ENCODE peak calls at places on chromosomes 5 and 9, in five cellular contexts. T is spleen, H is IMR-90, W is K562, Q is aorta. K is an unnamed sample. For H3K27me3 and H3K9me3, the result is how much of the 10 kb centered on the place peaks cover.

GRCh38 chr5:73284196-73284795 is 111.3 kb downstream of the TMEM174 start:
- DNase-seq in T (no peak), H (no peak), W (no peak), Q (no peak), K (no peak)

GRCh38 chr9:128148509-128149000 is 698 bp upstream of the LCN2 start:
- DNase-seq in T (peak), H (no peak), W (peak), Q (peak), K (no peak)

GRCh38 chr5:79236970-79237734 is 1.2 kb downstream of the JMY start:
- DNase-seq in T (peak), H (peak), W (peak), Q (peak), K (peak)

GRCh38 chr9:114616684-114617520 is 5.8 kb downstream of the TMEM268 start:
- DNase-seq in T (peak), H (no peak), W (peak), Q (peak), K (no peak)

GRCh38 chr5:96254980-96255681 is 177.9 kb downstream of the PCSK1 start:
- DNase-seq in T (no peak), H (peak), W (no peak), Q (no peak), K (no peak)

GRCh38 chr9:20621553-20622329 is 558 bp downstream of the MLLT3 start:
- DNase-seq in T (peak), H (peak), W (no peak), Q (peak), K (peak)

GRCh38 chr5:178336889-178337785 is 104.5 kb upstream of the PHYKPL start:
- DNase-seq in T (peak), H (no peak), W (no peak), Q (peak), K (no peak)

GRCh38 chr5:157855404-157855994 is 3.4 kb downstream of the CLINT1 start:
- DNase-seq in T (no peak), H (peak), W (peak), Q (peak), K (no peak)

GRCh38 chr5:141889282-141889871 is 11.2 kb upstream of the PCDH1 start:
- DNase-seq in T (no peak), H (no peak), W (peak), Q (no peak), K (no peak)

GRCh38 chr5:84725946-84726570 is 341.4 kb upstream of the EDIL3 start:
- DNase-seq in T (no peak), H (no peak), W (no peak), Q (no peak), K (no peak)

GRCh38 chr5:135160036-135160675 is 126.1 kb upstream of the PITX1 start:
- DNase-seq in T (no peak), H (no peak), W (no peak), Q (no peak), K (no peak)

GRCh38 chr9:137648396-137648795 is 29.6 kb downstream of the EHMT1 start:
- DNase-seq in T (peak), H (no peak), W (no peak), Q (no peak), K (no peak)

GRCh38 chr5:52693279-52693678 is 94.4 kb upstream of the ITGA1 start:
- DNase-seq in T (peak), H (peak), W (no peak), Q (no peak), K (peak)

GRCh38 chr9:134935056-134936020 is 17.6 kb upstream of the FCN1 start:
- DNase-seq in T (peak), H (no peak), W (no peak), Q (no peak), K (no peak)

GRCh38 chr5:144201578-144201977 is 30.9 kb downstream of the KCTD16 start:
- DNase-seq in T (no peak), H (no peak), W (no peak), Q (no peak), K (no peak)

GRCh38 chr9:137621131-137621757 is 2.4 kb downstream of the EHMT1 start:
- DNase-seq in T (peak), H (no peak), W (no peak), Q (no peak), K (no peak)

GRCh38 chr5:36403601-36404311 is 102.1 kb upstream of the RANBP3L start:
- DNase-seq in T (no peak), H (peak), W (no peak), Q (peak), K (no peak)

GRCh38 chr5:180315762-180316212 is 23.9 kb upstream of the MAPK9 start:
- DNase-seq in T (peak), H (peak), W (peak), Q (peak), K (peak)

GRCh38 chr5:115838885-115839518 is 2.4 kb downstream of the ATG12 start:
- DNase-seq in T (peak), H (peak), W (peak), Q (no peak), K (peak)

GRCh38 chr5:7186818-7187217 is 209.1 kb upstream of the ADCY2 start:
- DNase-seq in T (no peak), H (no peak), W (no peak), Q (no peak), K (no peak)

DNA sequence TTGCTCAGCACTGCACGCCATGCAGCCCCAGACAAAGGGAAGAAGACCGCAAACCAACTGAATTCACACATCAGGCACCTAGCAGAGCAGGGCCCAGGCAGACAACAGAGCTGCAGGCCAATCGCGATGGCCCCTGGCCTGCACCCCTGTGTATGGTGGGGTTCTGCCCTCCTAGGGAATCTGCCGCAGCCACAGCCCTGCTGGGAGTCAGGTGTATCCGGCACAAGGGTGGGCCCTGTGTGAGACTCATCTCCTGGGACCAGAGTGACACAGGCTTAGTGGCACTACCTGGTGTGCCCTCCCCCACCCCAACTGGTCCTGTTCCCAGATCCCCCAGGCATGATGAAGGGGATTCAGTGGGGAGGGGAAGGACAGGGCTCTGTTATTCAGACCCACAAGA is 122.8 kb downstream of the ATPSCKMT start:
- DNase-seq in T (no peak), H (no peak), W (no peak), Q (no peak), K (no peak)
- H3K27ac ChIP-seq in T (no peak), H (no peak), W (no peak), Q (no peak), K (no peak)

DNA sequence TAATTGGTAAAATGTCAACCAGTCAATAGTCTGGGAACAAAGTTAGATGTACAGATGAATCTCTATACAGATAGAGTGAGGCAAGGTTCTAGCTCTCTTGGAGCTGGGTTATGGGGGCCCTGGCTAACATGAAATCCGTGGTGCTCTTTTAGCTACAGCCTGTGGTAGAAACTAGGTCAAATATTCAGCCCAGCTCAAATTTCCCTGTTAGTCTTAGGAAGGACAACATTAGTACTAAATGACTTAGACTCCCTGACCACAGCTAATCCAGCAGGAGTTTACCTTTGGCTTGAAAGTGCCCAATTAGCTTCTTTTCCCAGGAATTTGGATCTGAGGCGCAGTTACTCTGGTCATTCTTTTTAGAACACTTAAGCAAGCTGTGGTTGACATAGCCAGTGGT is 170.5 kb downstream of the DMRTA1 start:
- DNase-seq in T (no peak), H (no peak), W (no peak), Q (no peak), K (no peak)
- H3K27me3 ChIP-seq in T (under half), H (under half), W (under half), Q (under half), K (under half)

GRCh38 chr5:128097224-128097623 is 13.7 kb downstream of the SLC12A2 start:
- DNase-seq in T (no peak), H (no peak), W (no peak), Q (no peak), K (no peak)
- H3K9me3 ChIP-seq in T (under half), H (under half), W (under half), Q (under half), K (under half)

GRCh38 chr9:112043423-112043822 is 131.7 kb downstream of the SUSD1 start:
- DNase-seq in T (no peak), H (peak), W (no peak), Q (no peak), K (no peak)

GRCh38 chr9:112042244-112042638 is 132.9 kb downstream of the SUSD1 start:
- DNase-seq in T (no peak), H (no peak), W (no peak), Q (no peak), K (no peak)

GRCh38 chr9:112042769-112043168 is 132.3 kb downstream of the SUSD1 start:
- DNase-seq in T (no peak), H (no peak), W (no peak), Q (no peak), K (no peak)

GRCh38 chr9:112041199-112041535 is 133.9 kb downstream of the SUSD1 start:
- DNase-seq in T (no peak), H (no peak), W (no peak), Q (no peak), K (no peak)

GRCh38 chr9:112041536-112042243 is 133.4 kb downstream of the SUSD1 start:
- DNase-seq in T (no peak), H (peak), W (no peak), Q (peak), K (no peak)
- H3K27ac ChIP-seq in T (no peak), H (peak), W (no peak), Q (no peak), K (no peak)

GRCh38 chr5:174098694-174099093 is 53.2 kb downstream of the NSG2 start:
- DNase-seq in T (no peak), H (no peak), W (no peak), Q (no peak), K (no peak)

GRCh38 chr5:174096619-174097018 is 51.1 kb downstream of the NSG2 start:
- DNase-seq in T (no peak), H (no peak), W (no peak), Q (no peak), K (no peak)

GRCh38 chr5:174093132-174093531 is 47.6 kb downstream of the NSG2 start:
- DNase-seq in T (no peak), H (no peak), W (no peak), Q (no peak), K (no peak)

GRCh38 chr5:174097486-174098185 is 52.1 kb downstream of the NSG2 start:
- DNase-seq in T (no peak), H (no peak), W (no peak), Q (no peak), K (no peak)

DNA sequence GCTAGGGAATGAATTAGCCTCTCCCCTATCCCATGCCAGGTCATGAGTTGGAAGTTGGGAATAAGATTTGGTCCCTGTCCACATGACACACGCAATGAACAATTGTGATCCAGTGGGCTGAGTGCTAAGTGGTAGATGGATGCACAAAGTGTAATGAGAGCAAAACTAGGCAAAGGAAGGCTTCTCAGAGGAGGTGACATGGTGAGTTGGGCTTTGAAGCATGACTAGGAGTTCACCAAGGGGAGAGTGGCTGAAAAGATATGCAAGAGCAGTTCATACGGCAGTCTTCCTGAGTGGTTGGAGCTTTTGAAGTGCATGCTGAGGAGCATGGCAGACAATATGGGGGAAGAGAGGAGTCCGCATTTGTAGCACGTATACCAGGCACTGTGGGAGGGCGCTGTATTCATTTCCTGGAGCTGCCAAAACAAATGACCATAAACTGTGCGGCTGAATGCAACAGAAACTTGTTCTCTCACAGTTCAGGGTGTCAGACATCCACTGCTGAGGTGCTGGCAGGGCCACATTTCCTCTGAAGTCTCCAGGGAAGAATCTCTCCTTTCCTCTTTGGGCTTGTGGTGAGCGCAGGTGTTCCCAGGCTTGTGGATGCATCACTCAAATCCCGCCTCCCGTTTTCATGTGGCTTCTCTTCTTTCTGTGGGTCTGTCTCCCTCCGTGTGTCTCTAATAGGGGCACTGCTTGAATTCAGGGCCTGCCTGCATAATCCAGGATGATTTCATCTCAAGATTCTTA is 49.5 kb downstream of the NSG2 start:
- DNase-seq in T (no peak), H (no peak), W (no peak), Q (no peak), K (no peak)
- H3K27me3 ChIP-seq in T (under half), H (under half), W (half or more), Q (under half), K (under half)

DNA sequence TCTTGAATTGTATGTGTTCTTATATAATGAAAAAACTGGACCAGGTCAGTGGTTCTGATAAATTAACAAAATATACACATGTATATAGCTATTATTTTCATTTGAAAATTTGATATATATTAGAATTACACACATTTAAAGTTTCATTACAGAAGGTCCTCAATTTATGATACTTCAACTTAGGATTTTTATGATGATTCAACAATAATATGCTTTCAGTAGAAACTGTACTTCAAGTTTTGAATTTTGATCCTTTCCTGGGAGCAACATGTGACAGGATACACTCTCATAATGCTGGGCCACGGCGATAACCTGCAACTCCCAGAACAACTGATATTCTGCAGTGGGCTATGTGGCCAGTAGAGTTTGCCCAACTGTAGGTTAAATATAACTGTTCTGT is 344.7 kb downstream of the TAF11L14 start:
- DNase-seq in T (no peak), H (no peak), W (no peak), Q (no peak), K (no peak)
- H3K9me3 ChIP-seq in T (under half), H (under half), W (under half), Q (under half), K (under half)

K was measured in CD4-positive, alpha-beta memory T cell.